ENCODE peak calls at places on chromosome 19, in seven cellular contexts. I, C, A, K, O, N and W are unnamed samples.

GRCh38 chr19:9584073-9584833 is at the start of gene ZNF121:
- DNase-seq in I (peak), C (peak), A (peak), K (peak), O (peak), N (peak), W (peak)

GRCh38 chr19:32817252-32817912 is 52.2 kb downstream of the SLC7A9 start:
- DNase-seq in I (no peak), C (no peak), A (no peak), K (no peak), O (no peak), N (no peak), W (no peak)

GRCh38 chr19:4933528-4933927 is 24.2 kb downstream of the UHRF1 start:
- DNase-seq in I (peak), C (no peak), A (no peak), K (peak), O (no peak), N (no peak), W (no peak)

GRCh38 chr19:10159610-10160009 is 35.1 kb downstream of the DNMT1 start:
- DNase-seq in I (no peak), C (no peak), A (no peak), K (no peak), O (no peak), N (no peak), W (no peak)

GRCh38 chr19:8831832-8832131 is 322 bp downstream of the ZNF558 start:
- DNase-seq in I (no peak), C (no peak), A (no peak), K (no peak), O (no peak), N (no peak), W (no peak)

GRCh38 chr19:3969435-3970312 is 1.2 kb downstream of the DAPK3 start:
- DNase-seq in I (peak), C (peak), A (no peak), K (peak), O (no peak), N (peak), W (no peak)

GRCh38 chr19:47124937-47125668 is 5.5 kb upstream of the SAE1 start:
- DNase-seq in I (peak), C (no peak), A (peak), K (no peak), O (no peak), N (no peak), W (no peak)

GRCh38 chr19:36072081-36072480 is 17.4 kb downstream of the WDR62 start:
- DNase-seq in I (no peak), C (no peak), A (no peak), K (no peak), O (no peak), N (no peak), W (no peak)

GRCh38 chr19:2049741-2050348 is 1.2 kb downstream of the MKNK2 start:
- DNase-seq in I (peak), C (peak), A (no peak), K (peak), O (peak), N (peak), W (peak)

GRCh38 chr19:16542894-16543498 is 759 bp upstream of the CHERP start:
- DNase-seq in I (peak), C (no peak), A (no peak), K (no peak), O (no peak), N (no peak), W (no peak)

GRCh38 chr19:33797821-33798633 is 1.4 kb downstream of the KCTD15 start:
- DNase-seq in I (peak), C (no peak), A (peak), K (no peak), O (no peak), N (peak), W (no peak)

GRCh38 chr19:2289714-2290435 is 7.9 kb upstream of the PEAK3 start:
- DNase-seq in I (no peak), C (peak), A (no peak), K (no peak), O (no peak), N (no peak), W (peak)

GRCh38 chr19:4365341-4365740 is 22.0 kb downstream of the MPND start:
- DNase-seq in I (no peak), C (peak), A (no peak), K (no peak), O (no peak), N (no peak), W (no peak)

GRCh38 chr19:36547001-36547732 is 19.1 kb upstream of the ZNF260 start:
- DNase-seq in I (peak), C (no peak), A (no peak), K (no peak), O (no peak), N (no peak), W (no peak)

GRCh38 chr19:35833972-35834371 is 18.3 kb downstream of the NPHS1 start:
- DNase-seq in I (no peak), C (no peak), A (no peak), K (no peak), O (no peak), N (no peak), W (no peak)

GRCh38 chr19:12723383-12723642 is 419 bp downstream of the TNPO2 start:
- DNase-seq in I (peak), C (no peak), A (no peak), K (no peak), O (no peak), N (no peak), W (no peak)

GRCh38 chr19:48487944-48488343 is 18.8 kb downstream of the CYTH2 start:
- DNase-seq in I (no peak), C (no peak), A (no peak), K (peak), O (no peak), N (no peak), W (peak)

GRCh38 chr19:15779756-15780476 is 7.5 kb upstream of the OR10H5 start:
- DNase-seq in I (peak), C (peak), A (no peak), K (peak), O (peak), N (no peak), W (no peak)

GRCh38 chr19:23986623-23987022 is 71.9 kb downstream of the ZNF726 start:
- DNase-seq in I (no peak), C (no peak), A (no peak), K (no peak), O (no peak), N (no peak), W (no peak)

GRCh38 chr19:2613507-2614295 is 88.8 kb downstream of the GNG7 start:
- DNase-seq in I (peak), C (no peak), A (peak), K (no peak), O (peak), N (peak), W (peak)

GRCh38 chr19:18494267-18494607 is 27.6 kb downstream of the ELL start:
- DNase-seq in I (no peak), C (no peak), A (no peak), K (no peak), O (no peak), N (no peak), W (no peak)

GRCh38 chr19:31278555-31279435 is 70.4 kb downstream of the TSHZ3 start:
- DNase-seq in I (no peak), C (no peak), A (no peak), K (no peak), O (no peak), N (no peak), W (peak)

GRCh38 chr19:33641261-33641660 is 19.5 kb downstream of the CHST8 start:
- DNase-seq in I (no peak), C (peak), A (no peak), K (no peak), O (peak), N (no peak), W (peak)

GRCh38 chr19:3136684-3137055 is 837 bp downstream of the GNA15 start:
- DNase-seq in I (no peak), C (no peak), A (no peak), K (no peak), O (no peak), N (no peak), W (no peak)

GRCh38 chr19:49801401-49801888 is 11.6 kb downstream of the FUZ start:
- DNase-seq in I (no peak), C (no peak), A (no peak), K (no peak), O (no peak), N (no peak), W (no peak)

GRCh38 chr19:49800771-49801170 is 12.3 kb downstream of the FUZ start:
- DNase-seq in I (no peak), C (no peak), A (no peak), K (no peak), O (no peak), N (no peak), W (no peak)

GRCh38 chr19:49798574-49798973 is 14.5 kb downstream of the FUZ start:
- DNase-seq in I (no peak), C (no peak), A (no peak), K (no peak), O (no peak), N (no peak), W (no peak)

GRCh38 chr19:49799271-49799797 is 13.8 kb downstream of the FUZ start:
- DNase-seq in I (no peak), C (no peak), A (no peak), K (no peak), O (no peak), N (no peak), W (no peak)

DNA sequence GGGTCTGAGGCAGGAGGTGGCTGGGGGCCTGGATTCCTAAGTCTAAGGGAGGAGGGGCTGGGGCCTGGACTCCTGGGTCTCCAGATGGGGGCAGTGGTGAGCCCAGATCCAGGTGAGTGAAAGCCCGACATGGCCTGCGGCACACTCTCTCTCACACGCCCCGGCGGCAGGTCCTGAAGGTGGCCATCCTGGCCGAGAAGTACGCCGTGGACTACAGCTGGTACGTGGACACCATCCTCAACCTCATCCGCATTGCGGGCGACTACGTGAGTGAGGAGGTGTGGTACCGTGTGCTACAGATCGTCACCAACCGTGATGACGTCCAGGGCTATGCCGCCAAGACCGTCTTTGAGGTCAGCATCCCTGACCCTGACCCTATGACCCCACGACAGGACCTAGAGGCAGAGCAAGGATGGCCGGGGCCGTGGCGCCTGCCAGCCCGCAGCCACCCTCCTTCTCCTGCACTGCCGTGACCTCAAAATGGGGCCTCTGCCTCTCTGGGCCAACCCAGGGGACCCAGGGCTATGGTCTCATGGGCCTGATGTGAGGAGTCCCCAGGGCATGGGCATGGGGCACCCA is 13.2 kb downstream of the FUZ start:
- DNase-seq in I (no peak), C (no peak), A (no peak), K (no peak), O (no peak), N (peak), W (no peak)
- TF ChIP-seq CTCF in I (peak), C (no peak), A (peak), K (no peak), O (no peak), N (no peak), W (no peak)

GRCh38 chr19:53537126-53537522 is 821 bp upstream of the ZNF331 start:
- DNase-seq in I (no peak), C (no peak), A (no peak), K (no peak), O (no peak), N (no peak), W (no peak)

GRCh38 chr19:53540091-53540490 is 2.1 kb downstream of the ZNF331 start:
- DNase-seq in I (no peak), C (no peak), A (no peak), K (no peak), O (no peak), N (no peak), W (no peak)

GRCh38 chr19:53538378-53539109 is 599 bp downstream of the ZNF331 start:
- DNase-seq in I (no peak), C (no peak), A (no peak), K (no peak), O (no peak), N (no peak), W (no peak)

GRCh38 chr19:53536223-53536543 is 1.8 kb upstream of the ZNF331 start:
- DNase-seq in I (no peak), C (no peak), A (no peak), K (no peak), O (no peak), N (no peak), W (no peak)

DNA sequence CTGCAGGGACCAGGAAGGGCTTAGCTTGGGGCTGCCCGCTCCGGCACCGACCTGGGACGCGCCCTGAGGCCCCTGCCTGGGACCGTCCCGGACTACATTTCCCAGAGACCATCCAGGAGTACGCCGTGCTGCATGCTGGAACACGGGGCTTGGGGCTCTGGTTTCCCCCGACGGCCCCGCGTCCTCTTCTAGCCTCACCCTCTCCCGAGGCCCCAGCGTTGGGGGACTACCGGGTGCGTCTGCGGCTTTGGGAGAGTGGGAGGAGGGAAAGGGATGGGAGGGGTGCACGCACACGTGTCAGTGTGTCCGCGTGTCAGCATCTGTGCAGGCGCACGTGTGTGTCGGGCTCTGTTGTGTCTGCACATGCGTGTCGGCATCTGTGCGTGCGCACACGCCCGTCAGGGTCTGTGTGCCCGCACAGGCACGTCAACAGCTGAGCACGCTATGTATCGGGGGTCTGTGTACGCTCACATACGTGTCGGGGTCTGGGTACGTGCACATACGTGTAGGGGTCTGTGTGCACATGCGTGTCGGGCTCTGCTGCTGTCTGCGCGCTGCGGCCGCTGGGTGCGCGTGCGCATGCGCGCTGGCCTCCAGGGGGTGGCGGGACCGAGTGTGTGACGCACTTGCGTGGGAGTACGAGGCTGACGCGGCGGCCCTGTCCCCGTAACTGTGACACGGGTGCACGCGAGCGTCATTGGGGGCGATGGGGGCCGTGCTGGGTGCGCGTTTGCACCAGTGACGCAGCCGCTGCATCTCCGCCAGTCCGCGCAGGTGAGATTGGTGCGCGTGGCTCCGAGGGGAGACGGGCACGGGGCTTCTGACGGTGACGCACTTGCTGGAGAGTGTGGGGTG is at the start of gene ZNF331:
- DNase-seq in I (peak), C (peak), A (peak), K (peak), O (peak), N (peak), W (peak)
- TF ChIP-seq CTCF in I (peak), C (peak), A (peak), K (peak), O (no peak), N (no peak), W (no peak)

GRCh38 chr19:38664503-38665211 is 17.2 kb downstream of the ACTN4 start:
- DNase-seq in I (no peak), C (no peak), A (no peak), K (no peak), O (no peak), N (no peak), W (no peak)
- TF ChIP-seq CTCF in I (no peak), C (no peak), A (no peak), K (no peak), O (no peak), N (no peak), W (no peak)

GRCh38 chr19:14090509-14091085 is at the start of gene SAMD1:
- DNase-seq in I (peak), C (peak), A (peak), K (peak), O (peak), N (peak), W (peak)

GRCh38 chr19:14089662-14090508 is 666 bp downstream of the SAMD1 start:
- DNase-seq in I (peak), C (peak), A (peak), K (no peak), O (no peak), N (peak), W (peak)

GRCh38 chr19:14091885-14092462 is 1.4 kb upstream of the SAMD1 start:
- DNase-seq in I (no peak), C (peak), A (no peak), K (no peak), O (no peak), N (no peak), W (no peak)

GRCh38 chr19:14089412-14089661 is 1.2 kb downstream of the SAMD1 start:
- DNase-seq in I (peak), C (no peak), A (no peak), K (no peak), O (no peak), N (no peak), W (no peak)

GRCh38 chr19:14091086-14091884 is 734 bp upstream of the SAMD1 start:
- DNase-seq in I (peak), C (peak), A (peak), K (peak), O (peak), N (peak), W (peak)
- TF ChIP-seq CTCF in I (peak), C (no peak), A (peak), K (no peak), O (no peak), N (no peak), W (peak)

GRCh38 chr19:42097461-42097860 is 21.5 kb downstream of the ZNF574 start:
- DNase-seq in I (no peak), C (no peak), A (no peak), K (no peak), O (no peak), N (no peak), W (no peak)
- TF ChIP-seq CTCF in I (no peak), C (no peak), A (no peak), K (no peak), O (no peak), N (no peak), W (no peak)

GRCh38 chr19:43906774-43907173 is 28.3 kb downstream of the ZNF45 start:
- DNase-seq in I (no peak), C (no peak), A (no peak), K (no peak), O (no peak), N (no peak), W (no peak)
- TF ChIP-seq CTCF in I (no peak), C (no peak), A (no peak), K (no peak), O (no peak), N (no peak), W (no peak)